ENCODE peak calls at places on chromosomes 11 and 22, in four cellular contexts. W is heart left ventricle, U is hippocampal formation, I is NCI-H2029. S is an unnamed sample.

GRCh38 chr11:69707156-69707555 is 3.3 kb upstream of the FGF19 start:
- DNase-seq in W (no peak), U (no peak), I (no peak), S (no peak)

GRCh38 chr11:65225284-65226102 is 36.3 kb upstream of the POLA2 start:
- DNase-seq in W (peak), U (peak), I (peak), S (peak)

GRCh38 chr22:22700631-22701030 is 56.2 kb downstream of the GGTLC2 start:
- DNase-seq in W (no peak), U (no peak), I (no peak), S (no peak)

GRCh38 chr11:31646206-31646605 is 136.6 kb downstream of the ELP4 start:
- DNase-seq in W (no peak), U (no peak), I (no peak), S (no peak)

GRCh38 chr11:12529041-12529440 is 145.2 kb upstream of the TEAD1 start:
- DNase-seq in W (no peak), U (no peak), I (no peak), S (no peak)

GRCh38 chr11:29184939-29185890 is 831.6 kb downstream of the KCNA4 start:
- DNase-seq in W (no peak), U (no peak), I (no peak), S (no peak)

GRCh38 chr11:70696564-70696963 is 298.2 kb downstream of the CTTN start:
- DNase-seq in W (no peak), U (no peak), I (no peak), S (no peak)

GRCh38 chr11:73314121-73314948 is 6.3 kb downstream of the ARHGEF17 start:
- DNase-seq in W (peak), U (peak), I (no peak), S (no peak)

GRCh38 chr22:30611197-30611596 is 4.2 kb downstream of the TCN2 start:
- DNase-seq in W (no peak), U (no peak), I (no peak), S (no peak)

GRCh38 chr22:32204211-32204855 is 540 bp downstream of the RFPL2 start:
- DNase-seq in W (no peak), U (no peak), I (peak), S (no peak)

GRCh38 chr11:77883775-77884174 is 62.8 kb downstream of the AAMDC start:
- DNase-seq in W (no peak), U (no peak), I (no peak), S (no peak)

GRCh38 chr11:26837154-26837553 is 115.3 kb upstream of the SLC5A12 start:
- DNase-seq in W (no peak), U (no peak), I (no peak), S (no peak)

GRCh38 chr11:3934658-3935057 is 79.2 kb downstream of the STIM1 start:
- DNase-seq in W (no peak), U (no peak), I (no peak), S (no peak)

GRCh38 chr11:68504432-68505066 is 44.0 kb downstream of the PPP6R3 start:
- DNase-seq in W (no peak), U (no peak), I (peak), S (no peak)

GRCh38 chr11:114775849-114776621 is 97.7 kb downstream of the NXPE2 start:
- DNase-seq in W (no peak), U (no peak), I (peak), S (no peak)

GRCh38 chr11:95641506-95641905 is 148.1 kb downstream of the FAM76B start:
- DNase-seq in W (no peak), U (no peak), I (peak), S (no peak)

GRCh38 chr11:126404367-126404766 is 48.9 kb downstream of the ST3GAL4 start:
- DNase-seq in W (no peak), U (no peak), I (no peak), S (no peak)

GRCh38 chr11:67404515-67405195 is 772 bp downstream of the TBC1D10C start:
- DNase-seq in W (no peak), U (no peak), I (no peak), S (no peak)

GRCh38 chr22:45826520-45826919 is 150.4 kb downstream of the WNT7B start:
- DNase-seq in W (no peak), U (no peak), I (no peak), S (no peak)

GRCh38 chr22:25741692-25742626 is at the start of gene MYO18B:
- DNase-seq in W (peak), U (no peak), I (no peak), S (no peak)